ENCODE peak calls at places on chromosomes 7 and 10, in seven cellular contexts. W, H, B, V, O, D and S are unnamed samples.

GRCh38 chr10:12062754-12063482 is 5.8 kb upstream of the DHTKD1 start:
- DNase-seq in V (no peak), W (no peak), D (no peak), H (no peak), B (no peak), O (no peak), S (no peak)

GRCh38 chr10:32377458-32378370 is 30.8 kb upstream of the EPC1 start:
- DNase-seq in V (peak), D (no peak), H (no peak), B (no peak), W (no peak), O (no peak), S (no peak)

GRCh38 chr10:103580422-103580821 is 86.9 kb downstream of the NEURL1 start:
- DNase-seq in H (no peak), O (no peak), B (no peak), D (no peak), V (no peak), W (no peak), S (no peak)

GRCh38 chr7:45663167-45663921 is 89.2 kb downstream of the ADCY1 start:
- DNase-seq in O (peak), V (no peak), B (no peak), W (no peak), H (no peak), D (peak), S (no peak)

GRCh38 chr10:104130041-104130440 is 8.1 kb downstream of the SFR1 start:
- DNase-seq in O (no peak), V (no peak), W (no peak), B (no peak), H (no peak), D (no peak), S (no peak)

GRCh38 chr10:88762906-88763305 is 3.1 kb downstream of the LIPN start:
- DNase-seq in D (no peak), H (no peak), B (no peak), W (no peak), O (no peak), V (no peak), S (no peak)

GRCh38 chr7:20164420-20165145 is 52.6 kb downstream of the MACC1 start:
- DNase-seq in O (no peak), H (no peak), V (no peak), D (no peak), W (no peak), B (peak), S (no peak)

GRCh38 chr10:122249303-122249850 is 21.7 kb upstream of the BTBD16 start:
- DNase-seq in V (no peak), D (no peak), B (no peak), H (no peak), W (no peak), O (no peak), S (no peak)

GRCh38 chr7:152402384-152403250 is 33.2 kb downstream of the KMT2C start:
- DNase-seq in O (no peak), V (no peak), D (no peak), W (no peak), B (no peak), H (no peak), S (no peak)

GRCh38 chr10:132726194-132726593 is 59.8 kb downstream of the NKX6-2 start:
- DNase-seq in D (no peak), B (no peak), O (no peak), W (no peak), V (no peak), H (no peak), S (no peak)

GRCh38 chr10:11208908-11209809 is 191.5 kb downstream of the CELF2 start:
- DNase-seq in D (no peak), O (no peak), B (no peak), W (no peak), V (no peak), H (no peak), S (no peak)

GRCh38 chr7:117302396-117302795 is 20.5 kb downstream of the WNT2 start:
- DNase-seq in V (no peak), W (no peak), H (no peak), O (no peak), B (no peak), D (no peak), S (no peak)

GRCh38 chr7:82964150-82964882 is 198.4 kb downstream of the PCLO start:
- DNase-seq in B (no peak), W (no peak), V (no peak), H (no peak), D (no peak), O (no peak), S (no peak)